ENCODE peak calls at places on chromosome 22, in five cellular contexts. Z, Y, I, R and N are unnamed samples. For H3K4me1, the result is how much of the 10 kb centered on the place peaks cover.

GRCh38 chr22:20244744-20245576 is 23.2 kb downstream of the RTN4R start:
- DNase-seq in Z (no peak), Y (no peak), I (no peak), R (peak), N (no peak)

GRCh38 chr22:27670701-27671412 is 130.7 kb downstream of the MN1 start:
- DNase-seq in Z (no peak), Y (peak), I (peak), R (no peak), N (peak)

GRCh38 chr22:30890689-30891442 is 77.7 kb downstream of the MORC2 start:
- DNase-seq in Z (no peak), Y (peak), I (peak), R (peak), N (no peak)

GRCh38 chr22:26767351-26767970 is 110.1 kb downstream of the MIAT start:
- DNase-seq in Z (no peak), Y (no peak), I (no peak), R (no peak), N (no peak)

GRCh38 chr22:35480143-35480542 is 60.5 kb upstream of the RASD2 start:
- DNase-seq in Z (no peak), Y (no peak), I (peak), R (no peak), N (peak)

GRCh38 chr22:28139993-28140392 is 220.9 kb upstream of the PITPNB start:
- DNase-seq in Z (no peak), Y (no peak), I (no peak), R (no peak), N (no peak)

GRCh38 chr22:17867160-17867785 is 93.0 kb upstream of the BID start:
- DNase-seq in Z (no peak), Y (peak), I (peak), R (no peak), N (no peak)

GRCh38 chr22:46090631-46091201 is 59.6 kb upstream of the PPARA start:
- DNase-seq in Z (peak), Y (no peak), I (peak), R (no peak), N (no peak)

GRCh38 chr22:31929126-31929928 is 15.0 kb upstream of the YWHAH start:
- DNase-seq in Z (no peak), Y (peak), I (peak), R (no peak), N (no peak)

GRCh38 chr22:32836286-32836859 is 34.9 kb downstream of the TIMP3 start:
- DNase-seq in Z (no peak), Y (no peak), I (no peak), R (peak), N (no peak)

GRCh38 chr22:20530368-20531153 is 23.2 kb downstream of the MED15 start:
- DNase-seq in Z (no peak), Y (no peak), I (peak), R (no peak), N (peak)

GRCh38 chr22:35872451-35872850 is 154.8 kb downstream of the APOL5 start:
- DNase-seq in Z (no peak), Y (peak), I (peak), R (no peak), N (no peak)

GRCh38 chr22:19448076-19448607 is 631 bp upstream of the C22orf39 start:
- DNase-seq in Z (no peak), Y (peak), I (peak), R (peak), N (peak)

GRCh38 chr22:30457964-30458363 is 13.9 kb downstream of the SEC14L3 start:
- DNase-seq in Z (no peak), Y (no peak), I (no peak), R (no peak), N (no peak)

GRCh38 chr22:28882545-28882877 is 861 bp upstream of the ZNRF3 start:
- DNase-seq in Z (no peak), Y (peak), I (no peak), R (peak), N (no peak)

GRCh38 chr22:30056015-30056414 is 24.2 kb upstream of the HORMAD2 start:
- DNase-seq in Z (no peak), Y (no peak), I (no peak), R (no peak), N (no peak)

GRCh38 chr22:40463017-40463631 is 92.7 kb downstream of the SGSM3 start:
- DNase-seq in Z (no peak), Y (no peak), I (no peak), R (peak), N (no peak)

GRCh38 chr22:36563001-36563400 is 34.0 kb upstream of the EIF3D start:
- DNase-seq in Z (no peak), Y (no peak), I (no peak), R (no peak), N (no peak)

GRCh38 chr22:45997775-45998637 is 21.0 kb upstream of the WNT7B start:
- DNase-seq in Z (no peak), Y (no peak), I (no peak), R (no peak), N (peak)

GRCh38 chr22:38756631-38757463 is 1.0 kb upstream of the SUN2 start:
- DNase-seq in Z (no peak), Y (no peak), I (peak), R (peak), N (no peak)

GRCh38 chr22:35648066-35649025 is at the start of gene APOL6:
- DNase-seq in Z (no peak), Y (peak), I (peak), R (peak), N (peak)

GRCh38 chr22:22235564-22235963 is 9.0 kb upstream of the VPREB1 start:
- DNase-seq in Z (no peak), Y (no peak), I (no peak), R (peak), N (no peak)

GRCh38 chr22:45756558-45756957 is 84.9 kb downstream of the ATXN10 start:
- DNase-seq in Z (no peak), Y (no peak), I (no peak), R (no peak), N (no peak)

GRCh38 chr22:23098718-23099524 is 28.6 kb downstream of the GNAZ start:
- DNase-seq in Z (peak), Y (peak), I (peak), R (no peak), N (peak)

GRCh38 chr22:45709004-45709739 is 37.5 kb downstream of the ATXN10 start:
- DNase-seq in Z (no peak), Y (no peak), I (no peak), R (no peak), N (no peak)

GRCh38 chr22:17336061-17336460 is 33.2 kb upstream of the CECR2 start:
- DNase-seq in Z (no peak), Y (no peak), I (no peak), R (no peak), N (no peak)

GRCh38 chr22:30089655-30089974 is 9.4 kb downstream of the HORMAD2 start:
- DNase-seq in Z (no peak), Y (no peak), I (no peak), R (no peak), N (no peak)

GRCh38 chr22:24244144-24244787 is 616 bp downstream of the GGT5 start:
- DNase-seq in Z (no peak), Y (no peak), I (peak), R (peak), N (no peak)

GRCh38 chr22:24595863-24596262 is 3.0 kb upstream of the LRRC75B start:
- DNase-seq in Z (no peak), Y (no peak), I (no peak), R (no peak), N (no peak)

GRCh38 chr22:44952863-44953790 is 56.7 kb downstream of the PHF21B start:
- DNase-seq in Z (no peak), Y (no peak), I (no peak), R (peak), N (no peak)

GRCh38 chr22:27377901-27378300 is 423.7 kb downstream of the MN1 start:
- DNase-seq in Z (no peak), Y (no peak), I (no peak), R (peak), N (no peak)

GRCh38 chr22:31764785-31765184 is 11.0 kb downstream of the DEPDC5 start:
- DNase-seq in Z (no peak), Y (no peak), I (no peak), R (no peak), N (no peak)

GRCh38 chr22:39278040-39278439 is 33.3 kb upstream of the PDGFB start:
- DNase-seq in Z (no peak), Y (peak), I (peak), R (no peak), N (peak)

GRCh38 chr22:29707471-29707870 is 12.3 kb upstream of the CABP7 start:
- DNase-seq in Z (no peak), Y (no peak), I (no peak), R (no peak), N (no peak)

DNA sequence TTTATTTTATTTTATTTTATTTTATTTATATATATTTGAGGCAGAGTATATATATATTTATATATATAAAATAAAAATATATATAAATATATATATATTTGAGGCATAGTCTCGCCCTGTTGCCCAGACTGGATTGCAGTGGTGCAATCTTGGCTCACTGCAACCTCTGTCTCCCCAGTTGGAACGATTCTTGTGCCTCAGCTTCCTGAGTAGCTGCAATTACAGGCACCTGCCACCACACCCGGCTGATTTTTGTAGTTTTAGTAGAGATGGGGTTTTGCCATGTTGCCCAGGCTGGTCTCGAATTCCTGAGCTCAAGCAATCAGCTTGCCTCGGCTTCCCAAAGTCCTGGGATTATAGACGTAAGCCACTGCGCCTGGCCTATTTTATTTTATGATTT is 31.4 kb downstream of the ACO2 start:
- DNase-seq in Z (no peak), Y (no peak), I (peak), R (no peak), N (no peak)
- H3K4me1 ChIP-seq in Z (under half), Y (under half), I (under half), R (under half), N (half or more)

GRCh38 chr22:47173535-47174021 is 411.1 kb downstream of the TBC1D22A start:
- DNase-seq in Z (peak), Y (no peak), I (peak), R (no peak), N (no peak)

GRCh38 chr22:47174671-47175111 is 412.2 kb downstream of the TBC1D22A start:
- DNase-seq in Z (peak), Y (no peak), I (peak), R (no peak), N (no peak)

GRCh38 chr22:47172771-47173534 is 410.5 kb downstream of the TBC1D22A start:
- DNase-seq in Z (peak), Y (no peak), I (peak), R (no peak), N (no peak)

GRCh38 chr22:47175151-47175760 is 412.8 kb downstream of the TBC1D22A start:
- DNase-seq in Z (peak), Y (no peak), I (peak), R (no peak), N (no peak)

GRCh38 chr22:47174096-47174495 is 411.6 kb downstream of the TBC1D22A start:
- DNase-seq in Z (peak), Y (no peak), I (peak), R (no peak), N (no peak)
- TF ChIP-seq CTCF in Z (no peak), Y (no peak), I (no peak), R (no peak), N (no peak)

DNA sequence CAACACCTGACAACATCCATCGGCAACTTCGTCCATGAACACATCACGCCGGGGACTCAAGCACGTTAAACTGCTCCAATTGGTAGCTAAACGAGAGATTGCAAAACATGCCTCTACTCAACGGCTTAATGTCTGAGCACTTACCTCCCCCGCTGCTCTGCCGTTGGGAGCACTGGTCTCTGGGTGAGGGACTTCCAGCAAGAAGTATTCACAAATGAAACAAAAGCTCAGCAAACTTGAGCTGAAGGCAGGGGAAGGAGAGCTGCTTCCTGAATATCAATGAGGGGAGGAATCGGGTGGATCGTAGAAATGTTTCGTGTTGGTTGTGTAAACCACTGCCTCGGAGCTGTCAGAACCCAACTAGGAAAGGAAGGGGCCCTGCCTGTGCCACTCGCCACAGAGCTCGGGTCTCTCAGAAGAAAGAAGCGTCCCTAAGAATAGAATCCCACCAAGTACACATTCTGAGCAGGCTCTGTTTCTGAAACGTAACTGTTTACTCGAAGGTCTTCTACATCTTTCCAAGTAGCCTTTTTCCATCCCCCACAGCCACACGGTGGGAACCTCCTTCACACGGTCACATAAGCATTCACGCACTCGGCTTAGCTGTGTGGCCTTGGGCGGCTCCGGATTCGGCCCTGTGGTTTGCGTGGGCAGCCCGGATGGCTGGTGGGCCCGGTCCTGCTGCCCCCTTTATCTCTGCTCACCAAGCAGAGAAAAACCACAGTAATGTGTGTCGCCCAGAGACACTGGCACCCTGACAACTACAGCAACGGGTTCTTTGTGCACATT is at the start of gene MLC1:
- DNase-seq in Z (no peak), Y (no peak), I (no peak), R (no peak), N (peak)
- H3K27ac ChIP-seq in Z (no peak), Y (no peak), I (no peak), R (no peak), N (no peak)

GRCh38 chr22:42997577-42997976 is 17.4 kb downstream of the PACSIN2 start:
- DNase-seq in Z (no peak), Y (no peak), I (no peak), R (no peak), N (no peak)
- H3K4me1 ChIP-seq in Z (half or more), Y (under half), I (half or more), R (under half), N (half or more)

DNA sequence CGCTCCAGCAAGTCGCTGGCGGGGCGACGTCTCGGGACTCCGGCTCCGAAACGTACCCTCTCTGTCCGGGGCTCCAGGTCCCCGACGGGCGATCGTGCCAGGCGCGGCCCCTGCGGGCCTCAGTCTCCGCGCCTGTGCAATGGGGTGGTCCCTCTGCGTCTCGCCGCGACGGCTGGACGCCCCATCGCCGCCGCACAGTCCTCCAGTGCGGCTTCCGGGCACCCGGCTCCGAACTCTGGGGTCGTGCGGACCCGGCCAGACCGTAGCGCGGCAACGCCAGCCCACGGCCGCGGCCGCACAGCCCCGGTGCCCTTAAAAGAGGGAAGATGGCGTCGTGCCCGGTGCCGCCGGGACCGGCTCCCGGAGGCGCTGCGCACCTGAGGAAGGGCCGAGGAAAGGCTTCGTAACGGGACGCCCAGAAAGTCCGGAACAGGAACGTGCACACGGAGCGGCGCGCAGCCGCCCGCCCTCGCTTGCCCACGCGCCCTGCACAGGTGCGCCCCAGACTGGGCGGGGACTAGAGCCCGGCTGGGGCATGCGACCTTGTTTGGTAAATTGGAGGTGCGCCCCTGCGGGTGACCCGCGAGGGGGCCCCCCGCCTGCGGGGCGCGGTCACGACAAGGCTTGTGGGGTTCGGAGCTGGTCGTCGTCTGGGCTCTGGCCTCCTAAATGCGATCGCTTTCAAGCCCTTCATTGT is 525 bp downstream of the BIK start:
- DNase-seq in Z (no peak), Y (no peak), I (no peak), R (peak), N (no peak)
- TF ChIP-seq CTCF in Z (no peak), Y (no peak), I (no peak), R (peak), N (no peak)

DNA sequence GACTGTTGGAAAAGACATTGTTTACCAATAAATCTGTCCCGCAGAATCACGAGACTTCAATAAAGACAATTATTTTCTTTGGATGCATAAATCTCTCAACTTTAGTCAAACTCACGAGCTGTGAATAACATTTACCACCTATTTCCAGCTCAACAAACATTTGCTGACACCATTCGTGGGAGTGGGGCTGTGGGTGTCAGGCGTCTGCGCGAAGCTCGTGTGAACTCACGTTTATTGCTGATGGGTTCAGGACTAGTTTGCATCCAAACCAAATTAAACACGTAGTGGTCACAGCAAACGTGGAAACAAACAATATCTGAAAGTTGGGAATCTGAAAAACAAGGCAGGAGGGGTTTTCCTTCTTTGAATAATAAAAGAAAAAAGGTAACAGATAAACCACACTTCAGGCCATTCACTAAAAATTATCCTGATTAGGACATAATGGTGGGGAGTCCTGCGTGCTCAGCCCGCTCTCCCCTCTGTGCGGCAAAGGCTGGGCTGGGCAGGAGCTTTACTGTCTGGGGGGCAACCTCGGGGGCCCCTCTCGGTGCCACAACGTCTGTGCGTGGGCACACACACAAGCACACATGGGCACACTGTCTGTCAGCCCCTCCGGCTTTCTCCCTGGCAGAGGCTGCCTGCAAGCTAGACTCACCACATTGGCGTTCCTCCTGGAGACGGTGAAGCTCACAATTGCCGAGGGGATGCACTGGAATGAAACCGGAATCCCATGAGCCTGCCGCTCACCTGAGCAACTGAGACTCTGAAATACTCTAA is 5.3 kb downstream of the MLC1 start:
- DNase-seq in Z (no peak), Y (no peak), I (no peak), R (no peak), N (no peak)
- H3K27ac ChIP-seq in Z (no peak), Y (no peak), I (no peak), R (no peak), N (no peak)